ENCODE peak calls at places on chromosomes 13 and 19, in four cellular contexts. R is glutamatergic neuron, A is GM12892, P is AG08395. T is an unnamed sample.

GRCh38 chr19:31432411-31432810 is 83.2 kb upstream of the TSHZ3 start:
- DNase-seq in P (no peak), A (no peak), R (no peak), T (no peak)

GRCh38 chr19:4910594-4911273 is 1.4 kb downstream of the UHRF1 start:
- DNase-seq in A (no peak), R (peak; percentile 23), P (peak; percentile 49), T (no peak)

GRCh38 chr13:67914535-67914934 is 684.4 kb upstream of the PCDH9 start:
- DNase-seq in A (no peak), P (no peak), R (no peak), T (no peak)

GRCh38 chr19:30679286-30679685 is 307.1 kb downstream of the ZNF536 start:
- DNase-seq in A (no peak), R (no peak), P (no peak), T (no peak)

GRCh38 chr13:20391597-20392452 is 133.8 kb downstream of the CRYL1 start:
- DNase-seq in P (no peak), A (no peak), R (peak; percentile 35), T (no peak)

GRCh38 chr19:42606660-42607351 is 12.1 kb upstream of the CEACAM8 start:
- DNase-seq in P (peak; percentile 52), A (peak; percentile 49), R (peak; percentile 83), T (peak; percentile 60)

GRCh38 chr13:23959231-23959862 is 62.0 kb upstream of the C1QTNF9B start:
- DNase-seq in A (no peak), R (no peak), P (no peak), T (no peak)

GRCh38 chr13:29861694-29862110 is 11.3 kb upstream of the UBL3 start:
- DNase-seq in R (no peak), A (no peak), P (peak; percentile 89), T (no peak)